ENCODE peak calls at places on chromosome 1, in seven cellular contexts. One of them, this sample, is unnamed.

GRCh38 chr1:198794498-198794897 is 155.7 kb downstream of the PTPRC start:
- DNase-seq in K562: no peak
- DNase-seq in cardiac muscle cell: peak; percentile 49
- DNase-seq in Karpas-422: no peak
- DNase-seq in PC-9: no peak
- DNase-seq in colonic mucosa: no peak
- DNase-seq in right lobe of liver: no peak
- DNase-seq in this sample: no peak

GRCh38 chr1:218341325-218341724 is 3.8 kb upstream of the TGFB2 start:
- DNase-seq in K562: no peak
- DNase-seq in cardiac muscle cell: no peak
- DNase-seq in Karpas-422: no peak
- DNase-seq in PC-9: no peak
- DNase-seq in colonic mucosa: no peak
- DNase-seq in right lobe of liver: no peak
- DNase-seq in this sample: no peak

GRCh38 chr1:226722901-226723639 is 16.0 kb downstream of the ITPKB start:
- DNase-seq in K562: no peak
- DNase-seq in cardiac muscle cell: no peak
- DNase-seq in Karpas-422: no peak
- DNase-seq in PC-9: no peak
- DNase-seq in colonic mucosa: no peak
- DNase-seq in right lobe of liver: no peak
- DNase-seq in this sample: no peak

GRCh38 chr1:59124166-59124565 is 172.7 kb upstream of the FGGY start:
- DNase-seq in K562: no peak
- DNase-seq in cardiac muscle cell: peak; percentile 53
- DNase-seq in Karpas-422: no peak
- DNase-seq in PC-9: no peak
- DNase-seq in colonic mucosa: no peak
- DNase-seq in right lobe of liver: no peak
- DNase-seq in this sample: no peak

GRCh38 chr1:203612932-203613682 is 13.5 kb upstream of the ATP2B4 start:
- DNase-seq in K562: peak; percentile 37
- DNase-seq in cardiac muscle cell: peak; percentile 32
- DNase-seq in Karpas-422: peak; percentile 45
- DNase-seq in PC-9: no peak
- DNase-seq in colonic mucosa: no peak
- DNase-seq in right lobe of liver: no peak
- DNase-seq in this sample: no peak

GRCh38 chr1:203289281-203289981 is 15.9 kb upstream of the BTG2 start:
- DNase-seq in K562: peak; percentile 89
- DNase-seq in cardiac muscle cell: no peak
- DNase-seq in Karpas-422: peak; percentile 98
- DNase-seq in PC-9: no peak
- DNase-seq in colonic mucosa: peak; percentile 66
- DNase-seq in right lobe of liver: peak; percentile 51
- DNase-seq in this sample: peak; percentile 74

GRCh38 chr1:12591267-12591938 is 26.6 kb downstream of the DHRS3 start:
- DNase-seq in K562: no peak
- DNase-seq in cardiac muscle cell: peak; percentile 69
- DNase-seq in Karpas-422: no peak
- DNase-seq in PC-9: no peak
- DNase-seq in colonic mucosa: no peak
- DNase-seq in right lobe of liver: peak; percentile 70
- DNase-seq in this sample: peak; percentile 84

GRCh38 chr1:178483251-178483957 is 13.4 kb downstream of the CLEC20A start:
- DNase-seq in K562: no peak
- DNase-seq in cardiac muscle cell: no peak
- DNase-seq in Karpas-422: no peak
- DNase-seq in PC-9: no peak
- DNase-seq in colonic mucosa: no peak
- DNase-seq in right lobe of liver: no peak
- DNase-seq in this sample: no peak

GRCh38 chr1:24379733-24380315 is 33.8 kb downstream of the STPG1 start:
- DNase-seq in K562: no peak
- DNase-seq in cardiac muscle cell: peak; percentile 56
- DNase-seq in Karpas-422: no peak
- DNase-seq in PC-9: peak; percentile 49
- DNase-seq in colonic mucosa: peak; percentile 7
- DNase-seq in right lobe of liver: no peak
- DNase-seq in this sample: no peak

GRCh38 chr1:50060279-50060678 is 36.5 kb upstream of the AGBL4 start:
- DNase-seq in K562: no peak
- DNase-seq in cardiac muscle cell: no peak
- DNase-seq in Karpas-422: no peak
- DNase-seq in PC-9: peak; percentile 85
- DNase-seq in colonic mucosa: no peak
- DNase-seq in right lobe of liver: no peak
- DNase-seq in this sample: no peak

GRCh38 chr1:71721532-71721931 is 560.8 kb downstream of the NEGR1 start:
- DNase-seq in K562: no peak
- DNase-seq in cardiac muscle cell: no peak
- DNase-seq in Karpas-422: no peak
- DNase-seq in PC-9: no peak
- DNase-seq in colonic mucosa: no peak
- DNase-seq in right lobe of liver: no peak
- DNase-seq in this sample: no peak

GRCh38 chr1:230972855-230973271 is 5.8 kb downstream of the TTC13 start:
- DNase-seq in K562: no peak
- DNase-seq in cardiac muscle cell: no peak
- DNase-seq in Karpas-422: peak; percentile 58
- DNase-seq in PC-9: peak; percentile 55
- DNase-seq in colonic mucosa: peak; percentile 43
- DNase-seq in right lobe of liver: no peak
- DNase-seq in this sample: no peak

GRCh38 chr1:3695326-3696217 is 43.3 kb downstream of the TP73 start:
- DNase-seq in K562: peak; percentile 54
- DNase-seq in cardiac muscle cell: peak; percentile 45
- DNase-seq in Karpas-422: peak; percentile 81
- DNase-seq in PC-9: no peak
- DNase-seq in colonic mucosa: no peak
- DNase-seq in right lobe of liver: peak; percentile 65
- DNase-seq in this sample: no peak

GRCh38 chr1:156511656-156512055 is 11.1 kb upstream of the MEF2D start:
- DNase-seq in K562: no peak
- DNase-seq in cardiac muscle cell: peak; percentile 47
- DNase-seq in Karpas-422: no peak
- DNase-seq in PC-9: peak; percentile 39
- DNase-seq in colonic mucosa: no peak
- DNase-seq in right lobe of liver: no peak
- DNase-seq in this sample: no peak

GRCh38 chr1:64898107-64898861 is 68.1 kb downstream of the JAK1 start:
- DNase-seq in K562: peak; percentile 87
- DNase-seq in cardiac muscle cell: peak; percentile 81
- DNase-seq in Karpas-422: no peak
- DNase-seq in PC-9: peak; percentile 99
- DNase-seq in colonic mucosa: peak; percentile 85
- DNase-seq in right lobe of liver: peak; percentile 82
- DNase-seq in this sample: peak; percentile 91

GRCh38 chr1:43533615-43534014 is 2.9 kb downstream of the PTPRF start:
- DNase-seq in K562: no peak
- DNase-seq in cardiac muscle cell: no peak
- DNase-seq in Karpas-422: no peak
- DNase-seq in PC-9: no peak
- DNase-seq in colonic mucosa: no peak
- DNase-seq in right lobe of liver: no peak
- DNase-seq in this sample: peak; percentile 67

GRCh38 chr1:8017495-8018310 is 8.4 kb downstream of the ERRFI1 start:
- DNase-seq in K562: no peak
- DNase-seq in cardiac muscle cell: peak; percentile 64
- DNase-seq in Karpas-422: no peak
- DNase-seq in PC-9: peak; percentile 67
- DNase-seq in colonic mucosa: peak; percentile 53
- DNase-seq in right lobe of liver: no peak
- DNase-seq in this sample: no peak

GRCh38 chr1:197782719-197783328 is 7.5 kb upstream of the DENND1B start:
- DNase-seq in K562: no peak
- DNase-seq in cardiac muscle cell: no peak
- DNase-seq in Karpas-422: no peak
- DNase-seq in PC-9: no peak
- DNase-seq in colonic mucosa: peak; percentile 51
- DNase-seq in right lobe of liver: no peak
- DNase-seq in this sample: no peak

GRCh38 chr1:40820911-40821693 is 37.5 kb downstream of the KCNQ4 start:
- DNase-seq in K562: peak; percentile 97
- DNase-seq in cardiac muscle cell: no peak
- DNase-seq in Karpas-422: no peak
- DNase-seq in PC-9: no peak
- DNase-seq in colonic mucosa: no peak
- DNase-seq in right lobe of liver: no peak
- DNase-seq in this sample: no peak

GRCh38 chr1:94597701-94598100 is 56.1 kb upstream of the F3 start:
- DNase-seq in K562: no peak
- DNase-seq in cardiac muscle cell: peak; percentile 52
- DNase-seq in Karpas-422: no peak
- DNase-seq in PC-9: peak; percentile 91
- DNase-seq in colonic mucosa: no peak
- DNase-seq in right lobe of liver: no peak
- DNase-seq in this sample: no peak

GRCh38 chr1:82179162-82179561 is 378.4 kb downstream of the ADGRL2 start:
- DNase-seq in K562: no peak
- DNase-seq in cardiac muscle cell: no peak
- DNase-seq in Karpas-422: no peak
- DNase-seq in PC-9: no peak
- DNase-seq in colonic mucosa: no peak
- DNase-seq in right lobe of liver: no peak
- DNase-seq in this sample: no peak

GRCh38 chr1:47997289-47998200 is at the start of gene TRABD2B:
- DNase-seq in K562: peak; percentile 68
- DNase-seq in cardiac muscle cell: peak; percentile 85
- DNase-seq in Karpas-422: peak; percentile 72
- DNase-seq in PC-9: no peak
- DNase-seq in colonic mucosa: peak; percentile 79
- DNase-seq in right lobe of liver: peak; percentile 82
- DNase-seq in this sample: peak; percentile 95

GRCh38 chr1:91779603-91780021 is 106.3 kb downstream of the TGFBR3 start:
- DNase-seq in K562: no peak
- DNase-seq in cardiac muscle cell: no peak
- DNase-seq in Karpas-422: no peak
- DNase-seq in PC-9: no peak
- DNase-seq in colonic mucosa: no peak
- DNase-seq in right lobe of liver: no peak
- DNase-seq in this sample: no peak

GRCh38 chr1:215539803-215540575 is 27.1 kb upstream of the KCTD3 start:
- DNase-seq in K562: no peak
- DNase-seq in cardiac muscle cell: peak; percentile 34
- DNase-seq in Karpas-422: no peak
- DNase-seq in PC-9: no peak
- DNase-seq in colonic mucosa: no peak
- DNase-seq in right lobe of liver: no peak
- DNase-seq in this sample: no peak

GRCh38 chr1:104636581-104636980 is 886.9 kb downstream of the AMY1C start:
- DNase-seq in K562: no peak
- DNase-seq in cardiac muscle cell: no peak
- DNase-seq in Karpas-422: no peak
- DNase-seq in PC-9: no peak
- DNase-seq in colonic mucosa: no peak
- DNase-seq in right lobe of liver: no peak
- DNase-seq in this sample: no peak

DNA sequence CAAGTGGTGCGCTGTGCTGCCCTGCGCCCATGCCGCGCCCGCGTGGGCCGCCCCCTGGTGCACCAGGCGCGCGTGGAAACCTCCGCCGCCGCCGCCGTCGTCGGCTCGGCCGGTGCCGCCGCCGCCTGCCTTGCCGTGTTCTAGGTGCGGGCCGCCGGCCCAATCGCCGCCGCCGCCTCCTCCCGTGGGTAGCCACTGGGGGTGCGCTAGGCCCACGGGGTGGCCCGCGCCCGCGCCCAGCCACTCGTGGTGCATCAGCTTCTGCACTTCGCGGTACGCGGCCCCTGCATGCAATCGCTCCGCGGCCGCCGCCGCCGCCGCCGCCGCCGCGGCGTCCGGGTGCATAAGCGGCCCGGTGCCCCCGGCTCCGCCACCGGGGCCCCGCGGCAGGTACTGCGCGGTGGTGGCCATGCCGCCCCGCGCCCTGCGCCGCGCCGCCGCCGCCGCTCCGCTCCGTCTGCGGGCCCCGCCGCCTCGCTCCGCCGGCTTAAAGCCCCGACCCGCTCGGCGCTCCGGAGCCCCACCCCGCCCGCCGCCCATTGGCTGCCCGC is at the start of gene POU3F1:
- DNase-seq in K562: no peak
- DNase-seq in cardiac muscle cell: no peak
- DNase-seq in Karpas-422: no peak
- DNase-seq in PC-9: no peak
- DNase-seq in colonic mucosa: no peak
- DNase-seq in right lobe of liver: no peak
- DNase-seq in this sample: no peak
- H3K27ac ChIP-seq in K562: no peak within 1 kb of the TSS
- H3K27ac ChIP-seq in cardiac muscle cell: no peak within 1 kb of the TSS
- H3K27ac ChIP-seq in Karpas-422: no peak within 1 kb of the TSS
- H3K27ac ChIP-seq in PC-9: no peak within 1 kb of the TSS
- H3K27ac ChIP-seq in colonic mucosa: no peak within 1 kb of the TSS
- H3K27ac ChIP-seq in right lobe of liver: no peak within 1 kb of the TSS
- H3K27ac ChIP-seq in this sample: no peak within 1 kb of the TSS

GRCh38 chr1:74583365-74583764 is 71.0 kb upstream of the LRRC53 start:
- DNase-seq in K562: no peak
- DNase-seq in cardiac muscle cell: no peak
- DNase-seq in Karpas-422: no peak
- DNase-seq in PC-9: no peak
- DNase-seq in colonic mucosa: no peak
- DNase-seq in right lobe of liver: no peak
- DNase-seq in this sample: no peak
- H3K4me3 ChIP-seq in K562: no peak overlapping the region
- H3K4me3 ChIP-seq in cardiac muscle cell: no peak overlapping the region
- H3K4me3 ChIP-seq in Karpas-422: no peak overlapping the region
- H3K4me3 ChIP-seq in PC-9: no peak overlapping the region
- H3K4me3 ChIP-seq in colonic mucosa: no peak overlapping the region
- H3K4me3 ChIP-seq in right lobe of liver: no peak overlapping the region
- H3K4me3 ChIP-seq in this sample: no peak overlapping the region

DNA sequence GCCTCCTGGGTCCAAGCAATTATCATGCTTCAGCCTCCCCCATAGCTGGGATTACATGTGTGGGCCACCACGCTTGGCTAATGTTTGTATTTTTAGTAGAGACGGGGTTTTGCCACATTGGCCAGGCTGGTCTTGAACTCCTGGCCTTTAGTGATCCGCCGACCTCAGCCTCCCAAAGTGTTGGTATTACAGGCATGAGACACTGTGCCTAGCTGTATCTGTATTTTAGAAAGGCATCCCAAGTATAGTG is 69.3 kb downstream of the NKAIN1 start:
- DNase-seq in K562: no peak
- DNase-seq in cardiac muscle cell: no peak
- DNase-seq in Karpas-422: no peak
- DNase-seq in PC-9: no peak
- DNase-seq in colonic mucosa: no peak
- DNase-seq in right lobe of liver: no peak
- DNase-seq in this sample: no peak
- H3K27ac ChIP-seq in K562: peak overlapping the region; percentile 83
- H3K27ac ChIP-seq in cardiac muscle cell: peak overlapping the region; percentile 67
- H3K27ac ChIP-seq in Karpas-422: no peak overlapping the region
- H3K27ac ChIP-seq in PC-9: peak overlapping the region; percentile 74
- H3K27ac ChIP-seq in colonic mucosa: peak overlapping the region; percentile 55
- H3K27ac ChIP-seq in right lobe of liver: no peak overlapping the region
- H3K27ac ChIP-seq in this sample: peak overlapping the region; percentile 58

DNA sequence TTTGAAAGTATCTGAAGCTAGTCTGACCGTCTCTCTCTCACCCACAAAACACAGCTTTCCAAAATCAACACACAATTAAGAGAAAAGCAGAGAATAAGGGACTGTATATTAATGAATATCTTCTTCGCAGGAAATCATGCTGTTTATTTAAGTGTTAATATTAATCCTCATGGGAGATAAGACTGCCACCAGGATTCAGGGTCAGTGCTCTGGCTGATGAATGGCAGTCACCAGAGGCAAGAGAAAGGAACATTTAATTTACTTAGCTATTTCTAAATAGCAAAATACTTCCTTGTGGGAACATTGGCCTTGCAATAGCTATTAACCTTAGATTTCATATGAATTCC is 2.2 kb downstream of the SCYL3 start:
- DNase-seq in K562: no peak
- DNase-seq in cardiac muscle cell: no peak
- DNase-seq in Karpas-422: no peak
- DNase-seq in PC-9: no peak
- DNase-seq in colonic mucosa: no peak
- DNase-seq in right lobe of liver: no peak
- DNase-seq in this sample: no peak
- H3K4me3 ChIP-seq in K562: no peak overlapping the region
- H3K4me3 ChIP-seq in cardiac muscle cell: no peak overlapping the region
- H3K4me3 ChIP-seq in Karpas-422: peak overlapping the region; percentile 78
- H3K4me3 ChIP-seq in PC-9: peak overlapping the region; percentile 68
- H3K4me3 ChIP-seq in colonic mucosa: no peak overlapping the region
- H3K4me3 ChIP-seq in right lobe of liver: no peak overlapping the region
- H3K4me3 ChIP-seq in this sample: no peak overlapping the region

This sample was measured in aorta.